ENCODE peak calls at places on chromosomes 6 and 20, in seven cellular contexts. One of them, this sample, is unnamed. For H3K9me3, the result is how much of the 10 kb centered on the place peaks cover.

GRCh38 chr20:50245561-50246366 is 55.1 kb downstream of the CEBPB start:
- DNase-seq in K562: no peak
- DNase-seq in HepG2: no peak
- DNase-seq in SK-N-SH: no peak
- DNase-seq in GM12878: no peak
- DNase-seq in HCT116: peak
- DNase-seq in H1: no peak
- DNase-seq in this sample: no peak

GRCh38 chr6:116144590-116144989 is 18.7 kb upstream of the COL10A1 start:
- DNase-seq in SK-N-SH: no peak
- DNase-seq in K562: peak
- DNase-seq in GM12878: no peak
- DNase-seq in HCT116: no peak
- DNase-seq in HepG2: peak
- DNase-seq in H1: no peak
- DNase-seq in this sample: no peak

GRCh38 chr6:146289816-146290588 is 253.6 kb upstream of the RAB32 start:
- DNase-seq in HCT116: no peak
- DNase-seq in K562: no peak
- DNase-seq in SK-N-SH: no peak
- DNase-seq in HepG2: no peak
- DNase-seq in H1: no peak
- DNase-seq in GM12878: no peak
- DNase-seq in this sample: no peak

GRCh38 chr6:36443951-36444428 is 1.2 kb downstream of the KCTD20 start:
- DNase-seq in HepG2: peak
- DNase-seq in HCT116: peak
- DNase-seq in SK-N-SH: peak
- DNase-seq in K562: peak
- DNase-seq in GM12878: no peak
- DNase-seq in H1: no peak
- DNase-seq in this sample: no peak

GRCh38 chr6:135497412-135498177 is at the start of gene AHI1:
- DNase-seq in H1: peak
- DNase-seq in HCT116: peak
- DNase-seq in K562: peak
- DNase-seq in HepG2: peak
- DNase-seq in SK-N-SH: peak
- DNase-seq in GM12878: peak
- DNase-seq in this sample: peak

GRCh38 chr6:20709451-20709850 is 175.2 kb downstream of the CDKAL1 start:
- DNase-seq in GM12878: no peak
- DNase-seq in SK-N-SH: no peak
- DNase-seq in K562: no peak
- DNase-seq in HCT116: no peak
- DNase-seq in HepG2: no peak
- DNase-seq in H1: no peak
- DNase-seq in this sample: no peak

GRCh38 chr6:133973109-133973971 is 20.3 kb downstream of the TBPL1 start:
- DNase-seq in HCT116: peak
- DNase-seq in SK-N-SH: peak
- DNase-seq in K562: peak
- DNase-seq in HepG2: peak
- DNase-seq in H1: no peak
- DNase-seq in GM12878: peak
- DNase-seq in this sample: no peak

GRCh38 chr6:1552296-1552761 is 57.4 kb upstream of the FOXC1 start:
- DNase-seq in SK-N-SH: no peak
- DNase-seq in K562: no peak
- DNase-seq in H1: no peak
- DNase-seq in GM12878: no peak
- DNase-seq in HepG2: peak
- DNase-seq in HCT116: peak
- DNase-seq in this sample: no peak

GRCh38 chr20:25320035-25320800 is 70.4 kb downstream of the ABHD12 start:
- DNase-seq in H1: no peak
- DNase-seq in SK-N-SH: peak
- DNase-seq in GM12878: no peak
- DNase-seq in HepG2: no peak
- DNase-seq in HCT116: no peak
- DNase-seq in K562: no peak
- DNase-seq in this sample: no peak

GRCh38 chr20:9611921-9612320 is 97.5 kb downstream of the LAMP5 start:
- DNase-seq in K562: no peak
- DNase-seq in SK-N-SH: no peak
- DNase-seq in H1: no peak
- DNase-seq in GM12878: no peak
- DNase-seq in HepG2: no peak
- DNase-seq in HCT116: no peak
- DNase-seq in this sample: no peak

GRCh38 chr6:83824388-83824801 is 28.8 kb upstream of the RIPPLY2 start:
- DNase-seq in GM12878: no peak
- DNase-seq in HepG2: no peak
- DNase-seq in H1: no peak
- DNase-seq in HCT116: no peak
- DNase-seq in SK-N-SH: no peak
- DNase-seq in K562: no peak
- DNase-seq in this sample: peak

GRCh38 chr20:62651285-62652021 is 9.2 kb downstream of the SLCO4A1 start:
- DNase-seq in HepG2: no peak
- DNase-seq in H1: no peak
- DNase-seq in K562: peak
- DNase-seq in GM12878: peak
- DNase-seq in SK-N-SH: peak
- DNase-seq in HCT116: no peak
- DNase-seq in this sample: no peak

GRCh38 chr6:117079946-117080345 is 185.4 kb upstream of the VGLL2 start:
- DNase-seq in K562: no peak
- DNase-seq in SK-N-SH: no peak
- DNase-seq in GM12878: no peak
- DNase-seq in HCT116: no peak
- DNase-seq in H1: no peak
- DNase-seq in HepG2: no peak
- DNase-seq in this sample: no peak

GRCh38 chr6:130794686-130795085 is 32.5 kb upstream of the SMLR1 start:
- DNase-seq in HCT116: no peak
- DNase-seq in HepG2: no peak
- DNase-seq in H1: no peak
- DNase-seq in K562: no peak
- DNase-seq in SK-N-SH: no peak
- DNase-seq in GM12878: no peak
- DNase-seq in this sample: no peak

GRCh38 chr6:137645850-137646249 is 151.7 kb upstream of the OLIG3 start:
- DNase-seq in H1: no peak
- DNase-seq in GM12878: no peak
- DNase-seq in HCT116: no peak
- DNase-seq in HepG2: no peak
- DNase-seq in K562: no peak
- DNase-seq in SK-N-SH: no peak
- DNase-seq in this sample: no peak

GRCh38 chr6:85593438-85594196 is at the start of gene SNX14:
- DNase-seq in GM12878: peak
- DNase-seq in SK-N-SH: peak
- DNase-seq in HepG2: peak
- DNase-seq in H1: peak
- DNase-seq in HCT116: peak
- DNase-seq in K562: peak
- DNase-seq in this sample: peak

DNA sequence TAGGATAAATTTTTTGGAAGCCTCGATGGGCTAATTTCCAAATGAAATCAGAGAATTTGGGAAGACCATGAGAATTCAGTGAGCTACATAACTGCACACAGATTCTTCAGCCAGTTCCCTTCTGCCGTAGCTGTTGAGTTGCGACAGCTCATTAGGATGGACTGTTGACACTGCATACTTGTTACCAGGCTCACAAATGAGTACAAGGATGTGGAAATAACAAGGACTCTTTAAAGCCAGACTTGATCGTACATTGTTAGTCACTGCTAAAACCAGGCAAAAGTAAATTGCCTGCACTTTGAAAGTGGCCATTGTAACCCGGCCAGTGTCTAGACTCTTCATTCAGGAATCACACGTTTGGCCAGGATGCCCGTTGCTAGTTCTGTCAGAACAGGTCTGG is 37.0 kb downstream of the NDUFAF5 start:
- DNase-seq in K562: no peak
- DNase-seq in HepG2: no peak
- DNase-seq in HCT116: no peak
- DNase-seq in H1: no peak
- DNase-seq in GM12878: no peak
- DNase-seq in SK-N-SH: no peak
- DNase-seq in this sample: no peak
- TF ChIP-seq SIN3A in K562: no peak
- TF ChIP-seq SIN3A in HepG2: no peak
- TF ChIP-seq SIN3A in HCT116: no peak
- TF ChIP-seq SIN3A in H1: no peak
- TF ChIP-seq SIN3A in GM12878: no peak
- TF ChIP-seq SIN3A in SK-N-SH: no peak
- TF ChIP-seq SIN3A in this sample: no peak

GRCh38 chr6:13091192-13091591 is 237.1 kb downstream of the TBC1D7 start:
- DNase-seq in GM12878: no peak
- DNase-seq in HepG2: no peak
- DNase-seq in K562: no peak
- DNase-seq in SK-N-SH: no peak
- DNase-seq in HCT116: no peak
- DNase-seq in H1: no peak
- DNase-seq in this sample: no peak
- TF ChIP-seq CTCF in GM12878: no peak
- TF ChIP-seq CTCF in HepG2: no peak
- TF ChIP-seq CTCF in K562: no peak
- TF ChIP-seq CTCF in SK-N-SH: no peak
- TF ChIP-seq CTCF in HCT116: no peak
- TF ChIP-seq CTCF in H1: no peak
- TF ChIP-seq CTCF in this sample: no peak

GRCh38 chr6:27442932-27443331 is 30.0 kb downstream of the ZNF184 start:
- DNase-seq in H1: no peak
- DNase-seq in HepG2: no peak
- DNase-seq in K562: no peak
- DNase-seq in SK-N-SH: no peak
- DNase-seq in HCT116: no peak
- DNase-seq in GM12878: no peak
- DNase-seq in this sample: no peak

GRCh38 chr6:27439371-27439770 is 33.5 kb downstream of the ZNF184 start:
- DNase-seq in HepG2: no peak
- DNase-seq in HCT116: no peak
- DNase-seq in GM12878: no peak
- DNase-seq in SK-N-SH: no peak
- DNase-seq in H1: no peak
- DNase-seq in K562: no peak
- DNase-seq in this sample: no peak

GRCh38 chr6:27441001-27441400 is 31.9 kb downstream of the ZNF184 start:
- DNase-seq in HepG2: no peak
- DNase-seq in H1: no peak
- DNase-seq in HCT116: no peak
- DNase-seq in SK-N-SH: no peak
- DNase-seq in GM12878: no peak
- DNase-seq in K562: no peak
- DNase-seq in this sample: no peak
- H3K9me3 ChIP-seq in HepG2: under half
- H3K9me3 ChIP-seq in H1: under half
- H3K9me3 ChIP-seq in HCT116: under half
- H3K9me3 ChIP-seq in SK-N-SH: under half
- H3K9me3 ChIP-seq in GM12878: under half
- H3K9me3 ChIP-seq in K562: under half
- H3K9me3 ChIP-seq in this sample: under half

GRCh38 chr6:37522836-37523235 is 23.1 kb upstream of the CCDC167 start:
- DNase-seq in K562: no peak
- DNase-seq in H1: no peak
- DNase-seq in HepG2: no peak
- DNase-seq in SK-N-SH: no peak
- DNase-seq in GM12878: no peak
- DNase-seq in HCT116: no peak
- DNase-seq in this sample: no peak

GRCh38 chr6:37524025-37524647 is 24.4 kb upstream of the CCDC167 start:
- DNase-seq in GM12878: no peak
- DNase-seq in K562: no peak
- DNase-seq in H1: no peak
- DNase-seq in HCT116: no peak
- DNase-seq in HepG2: no peak
- DNase-seq in SK-N-SH: no peak
- DNase-seq in this sample: no peak

GRCh38 chr6:37523412-37523811 is 23.7 kb upstream of the CCDC167 start:
- DNase-seq in K562: no peak
- DNase-seq in SK-N-SH: no peak
- DNase-seq in HepG2: no peak
- DNase-seq in HCT116: no peak
- DNase-seq in H1: no peak
- DNase-seq in GM12878: no peak
- DNase-seq in this sample: no peak

GRCh38 chr6:37524919-37525318 is 25.2 kb upstream of the CCDC167 start:
- DNase-seq in HCT116: no peak
- DNase-seq in HepG2: no peak
- DNase-seq in H1: no peak
- DNase-seq in K562: no peak
- DNase-seq in SK-N-SH: no peak
- DNase-seq in GM12878: no peak
- DNase-seq in this sample: no peak

GRCh38 chr6:37525460-37526357 is 26.0 kb upstream of the CCDC167 start:
- DNase-seq in K562: peak
- DNase-seq in HepG2: no peak
- DNase-seq in SK-N-SH: peak
- DNase-seq in H1: no peak
- DNase-seq in GM12878: no peak
- DNase-seq in HCT116: no peak
- DNase-seq in this sample: no peak
- TF ChIP-seq SIN3A in K562: no peak
- TF ChIP-seq SIN3A in HepG2: no peak
- TF ChIP-seq SIN3A in SK-N-SH: no peak
- TF ChIP-seq SIN3A in H1: peak
- TF ChIP-seq SIN3A in GM12878: no peak
- TF ChIP-seq SIN3A in HCT116: no peak
- TF ChIP-seq SIN3A in this sample: no peak

DNA sequence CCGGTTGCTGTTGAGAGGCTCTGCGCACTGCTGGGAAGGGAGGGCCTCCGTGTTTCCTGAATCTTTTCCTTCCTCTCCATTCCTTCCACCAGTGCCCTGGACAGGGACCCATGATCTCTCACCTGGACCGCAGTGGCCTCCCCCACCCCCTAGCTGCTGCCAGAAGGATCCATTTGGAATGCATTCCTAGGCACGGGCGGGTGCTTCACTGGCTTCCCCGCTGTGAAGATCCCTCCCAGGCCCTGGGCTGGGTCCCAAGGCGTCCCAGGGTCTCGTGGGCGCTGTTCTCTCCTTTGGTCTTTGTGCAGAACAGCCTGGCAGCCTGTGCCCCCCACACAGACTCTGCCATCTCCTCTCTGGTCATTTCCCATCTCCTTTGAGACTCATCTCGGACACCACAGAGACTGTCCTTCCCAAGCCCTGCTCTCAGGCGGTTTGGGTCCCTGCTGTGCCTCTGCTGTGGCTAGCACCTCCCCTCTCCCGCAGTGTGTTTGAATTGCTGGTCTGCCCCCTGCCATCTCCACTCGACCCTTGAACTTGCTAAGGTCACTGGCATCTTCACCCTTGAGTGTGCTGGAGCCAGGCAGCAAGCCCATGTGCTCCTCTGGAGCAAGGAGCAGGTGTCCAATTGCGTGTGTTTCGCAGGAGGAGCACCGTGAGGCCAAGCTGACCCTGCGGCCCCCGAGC is 59.0 kb downstream of the TCP11 start:
- DNase-seq in HCT116: no peak
- DNase-seq in HepG2: no peak
- DNase-seq in GM12878: no peak
- DNase-seq in K562: no peak
- DNase-seq in H1: no peak
- DNase-seq in SK-N-SH: no peak
- DNase-seq in this sample: no peak
- TF ChIP-seq CTCF in HCT116: no peak
- TF ChIP-seq CTCF in HepG2: no peak
- TF ChIP-seq CTCF in GM12878: no peak
- TF ChIP-seq CTCF in K562: no peak
- TF ChIP-seq CTCF in H1: no peak
- TF ChIP-seq CTCF in SK-N-SH: no peak
- TF ChIP-seq CTCF in this sample: no peak